ENCODE peak calls at places on chromosomes 2 and 18, in four cellular contexts. One of them, this sample, is unnamed.

GRCh38 chr2:86417961-86418360 is 23.2 kb upstream of the KDM3A start:
- DNase-seq in H1: no peak
- DNase-seq in mesendoderm: no peak
- DNase-seq in IMR-90: peak; percentile 41
- DNase-seq in this sample: no peak

GRCh38 chr2:99066602-99067001 is 74.9 kb upstream of the C2orf15 start:
- DNase-seq in H1: no peak
- DNase-seq in mesendoderm: peak; percentile 50
- DNase-seq in IMR-90: peak; percentile 61
- DNase-seq in this sample: no peak

GRCh38 chr2:36452279-36452678 is 96.7 kb downstream of the CRIM1 start:
- DNase-seq in H1: no peak
- DNase-seq in mesendoderm: no peak
- DNase-seq in IMR-90: peak; percentile 80
- DNase-seq in this sample: no peak

GRCh38 chr18:42936289-42936688 is 179.2 kb downstream of the RIT2 start:
- DNase-seq in H1: no peak
- DNase-seq in mesendoderm: no peak
- DNase-seq in IMR-90: no peak
- DNase-seq in this sample: no peak

GRCh38 chr18:9721893-9722515 is 13.9 kb downstream of the RAB31 start:
- DNase-seq in H1: no peak
- DNase-seq in mesendoderm: no peak
- DNase-seq in IMR-90: no peak
- DNase-seq in this sample: no peak

GRCh38 chr2:35410431-35411061 is 945.0 kb upstream of the CRIM1 start:
- DNase-seq in H1: peak; percentile 73
- DNase-seq in mesendoderm: peak; percentile 70
- DNase-seq in IMR-90: peak; percentile 29
- DNase-seq in this sample: peak; percentile 51

GRCh38 chr18:8979258-8979988 is 123.1 kb upstream of the NDUFV2 start:
- DNase-seq in H1: no peak
- DNase-seq in mesendoderm: no peak
- DNase-seq in IMR-90: no peak
- DNase-seq in this sample: no peak

GRCh38 chr2:50746526-50746925 is 285.4 kb downstream of the NRXN1 start:
- DNase-seq in H1: peak; percentile 64
- DNase-seq in mesendoderm: peak; percentile 65
- DNase-seq in IMR-90: peak; percentile 27
- DNase-seq in this sample: peak; percentile 44

GRCh38 chr2:130382313-130382917 is 26.6 kb downstream of the PTPN18 start:
- DNase-seq in H1: no peak
- DNase-seq in mesendoderm: no peak
- DNase-seq in IMR-90: no peak
- DNase-seq in this sample: no peak

GRCh38 chr2:223203971-223204370 is 152.0 kb downstream of the KCNE4 start:
- DNase-seq in H1: no peak
- DNase-seq in mesendoderm: no peak
- DNase-seq in IMR-90: peak; percentile 18
- DNase-seq in this sample: no peak

GRCh38 chr18:3607309-3608098 is 157.5 kb downstream of the TGIF1 start:
- DNase-seq in H1: no peak
- DNase-seq in mesendoderm: no peak
- DNase-seq in IMR-90: no peak
- DNase-seq in this sample: no peak

GRCh38 chr18:79166702-79167101 is 97.5 kb downstream of the ATP9B start:
- DNase-seq in H1: no peak
- DNase-seq in mesendoderm: no peak
- DNase-seq in IMR-90: no peak
- DNase-seq in this sample: no peak

GRCh38 chr18:49487711-49488310 is 777 bp upstream of the C18orf32 start:
- DNase-seq in H1: no peak
- DNase-seq in mesendoderm: no peak
- DNase-seq in IMR-90: no peak
- DNase-seq in this sample: peak; percentile 35

GRCh38 chr18:57959278-57959677 is 84.7 kb upstream of the NEDD4L start:
- DNase-seq in H1: no peak
- DNase-seq in mesendoderm: peak; percentile 65
- DNase-seq in IMR-90: peak; percentile 62
- DNase-seq in this sample: peak; percentile 46

GRCh38 chr2:127678531-127678930 is 3.2 kb upstream of the LIMS2 start:
- DNase-seq in H1: no peak
- DNase-seq in mesendoderm: no peak
- DNase-seq in IMR-90: no peak
- DNase-seq in this sample: no peak

GRCh38 chr2:178700922-178701342 is 106.3 kb downstream of the TTN start:
- DNase-seq in H1: no peak
- DNase-seq in mesendoderm: peak; percentile 29
- DNase-seq in IMR-90: peak; percentile 35
- DNase-seq in this sample: no peak

GRCh38 chr18:10559566-10560456 is 34.0 kb downstream of the NAPG start:
- DNase-seq in H1: no peak
- DNase-seq in mesendoderm: peak; percentile 24
- DNase-seq in IMR-90: peak; percentile 28
- DNase-seq in this sample: peak; percentile 40

GRCh38 chr2:48767330-48767729 is 11.8 kb upstream of the LHCGR start:
- DNase-seq in H1: no peak
- DNase-seq in mesendoderm: peak; percentile 50
- DNase-seq in IMR-90: no peak
- DNase-seq in this sample: peak; percentile 62

GRCh38 chr2:16774091-16774490 is 108.5 kb upstream of the CYRIA start:
- DNase-seq in H1: no peak
- DNase-seq in mesendoderm: peak; percentile 71
- DNase-seq in IMR-90: no peak
- DNase-seq in this sample: no peak

GRCh38 chr2:219968685-219969345 is 341.4 kb downstream of the SLC4A3 start:
- DNase-seq in H1: no peak
- DNase-seq in mesendoderm: no peak
- DNase-seq in IMR-90: peak; percentile 9
- DNase-seq in this sample: no peak

GRCh38 chr18:58263733-58264469 is 219.9 kb downstream of the NEDD4L start:
- DNase-seq in H1: no peak
- DNase-seq in mesendoderm: no peak
- DNase-seq in IMR-90: peak; percentile 21
- DNase-seq in this sample: no peak

GRCh38 chr2:219274392-219274921 is 4.7 kb upstream of the DNAJB2 start:
- DNase-seq in H1: no peak
- DNase-seq in mesendoderm: peak; percentile 98
- DNase-seq in IMR-90: peak; percentile 81
- DNase-seq in this sample: peak; percentile 70

GRCh38 chr18:56702946-56703345 is 51.8 kb downstream of the WDR7 start:
- DNase-seq in H1: no peak
- DNase-seq in mesendoderm: peak; percentile 36
- DNase-seq in IMR-90: peak; percentile 50
- DNase-seq in this sample: no peak

GRCh38 chr18:44423826-44424225 is 256.9 kb upstream of the SETBP1 start:
- DNase-seq in H1: no peak
- DNase-seq in mesendoderm: no peak
- DNase-seq in IMR-90: no peak
- DNase-seq in this sample: peak; percentile 27

GRCh38 chr2:28896906-28897305 is 2.4 kb downstream of the WDR43 start:
- DNase-seq in H1: no peak
- DNase-seq in mesendoderm: peak; percentile 46
- DNase-seq in IMR-90: peak; percentile 71
- DNase-seq in this sample: no peak

GRCh38 chr18:49668583-49669290 is 106.9 kb downstream of the LIPG start:
- DNase-seq in H1: no peak
- DNase-seq in mesendoderm: peak; percentile 57
- DNase-seq in IMR-90: no peak
- DNase-seq in this sample: no peak

GRCh38 chr2:70247364-70248144 is 874 bp downstream of the TIA1 start:
- DNase-seq in H1: no peak
- DNase-seq in mesendoderm: no peak
- DNase-seq in IMR-90: peak; percentile 19
- DNase-seq in this sample: no peak

GRCh38 chr2:234001380-234001993 is 49.0 kb upstream of the SPP2 start:
- DNase-seq in H1: peak; percentile 22
- DNase-seq in mesendoderm: no peak
- DNase-seq in IMR-90: no peak
- DNase-seq in this sample: no peak

GRCh38 chr2:119407430-119408220 is 24.0 kb upstream of the TMEM37 start:
- DNase-seq in H1: peak; percentile 69
- DNase-seq in mesendoderm: peak; percentile 79
- DNase-seq in IMR-90: peak; percentile 58
- DNase-seq in this sample: peak; percentile 59

GRCh38 chr2:183089192-183089851 is 10.8 kb downstream of the DUSP19 start:
- DNase-seq in H1: no peak
- DNase-seq in mesendoderm: no peak
- DNase-seq in IMR-90: no peak
- DNase-seq in this sample: no peak

DNA sequence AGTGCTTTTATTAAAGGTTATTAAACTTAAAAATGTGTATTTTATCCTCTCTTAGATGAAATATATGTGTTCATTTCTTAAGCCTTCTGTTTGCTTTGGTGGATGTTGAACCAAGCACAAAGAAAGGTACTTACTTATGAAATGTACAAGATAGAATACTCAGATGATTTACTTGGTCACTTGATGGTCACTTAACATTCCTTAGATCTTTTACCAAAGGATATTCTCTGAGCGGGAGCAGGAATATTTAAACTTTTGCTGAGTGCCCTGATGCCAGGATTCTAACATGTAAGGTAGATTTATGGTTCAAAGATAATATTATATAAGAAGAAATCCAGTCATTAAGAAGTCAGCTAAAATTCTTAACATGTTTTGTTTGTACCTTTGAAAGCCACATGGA is 193.5 kb upstream of the ZEB2 start:
- DNase-seq in H1: no peak
- DNase-seq in mesendoderm: no peak
- DNase-seq in IMR-90: no peak
- DNase-seq in this sample: no peak
- H2BK5ac ChIP-seq in H1: no peak overlapping the region
- H2BK5ac ChIP-seq in mesendoderm: no peak overlapping the region
- H2BK5ac ChIP-seq in IMR-90: no peak overlapping the region
- H2BK5ac ChIP-seq in this sample: no peak overlapping the region

GRCh38 chr2:237604960-237605359 is 14.4 kb upstream of the RAB17 start:
- DNase-seq in H1: no peak
- DNase-seq in mesendoderm: peak; percentile 87
- DNase-seq in IMR-90: peak; percentile 26
- DNase-seq in this sample: no peak

GRCh38 chr2:237603049-237603717 is 12.6 kb upstream of the RAB17 start:
- DNase-seq in H1: no peak
- DNase-seq in mesendoderm: no peak
- DNase-seq in IMR-90: no peak
- DNase-seq in this sample: no peak

GRCh38 chr2:237602409-237602808 is 11.9 kb upstream of the RAB17 start:
- DNase-seq in H1: no peak
- DNase-seq in mesendoderm: peak; percentile 61
- DNase-seq in IMR-90: no peak
- DNase-seq in this sample: peak; percentile 30

GRCh38 chr2:237603718-237604362 is 13.3 kb upstream of the RAB17 start:
- DNase-seq in H1: no peak
- DNase-seq in mesendoderm: peak; percentile 93
- DNase-seq in IMR-90: peak; percentile 80
- DNase-seq in this sample: no peak

DNA sequence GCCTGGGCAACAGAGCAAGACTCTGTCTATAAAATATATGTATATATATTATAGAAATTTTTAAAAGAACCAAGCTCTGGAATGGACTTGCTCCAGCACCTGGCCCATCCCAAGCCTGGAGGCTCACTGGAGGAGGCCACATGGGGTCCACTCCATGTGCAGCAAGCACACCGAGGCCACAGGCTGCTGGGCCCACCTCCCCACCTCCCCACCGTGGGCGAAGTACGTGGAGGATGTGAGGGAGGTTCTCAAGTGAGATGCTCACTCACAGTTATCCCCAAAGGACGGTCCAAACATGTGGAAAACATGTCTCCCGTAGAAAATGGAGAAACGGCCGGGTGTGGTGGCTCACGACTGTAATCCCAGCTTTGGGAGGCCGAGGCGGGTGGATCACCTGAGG is 13.9 kb upstream of the RAB17 start:
- DNase-seq in H1: no peak
- DNase-seq in mesendoderm: no peak
- DNase-seq in IMR-90: no peak
- DNase-seq in this sample: no peak
- H4K8ac ChIP-seq in H1: no peak overlapping the region
- H4K8ac ChIP-seq in mesendoderm: no peak overlapping the region
- H4K8ac ChIP-seq in IMR-90: no peak overlapping the region
- H4K8ac ChIP-seq in this sample: no peak overlapping the region

GRCh38 chr2:18077724-18078123 is 199.3 kb downstream of the KCNS3 start:
- DNase-seq in H1: no peak
- DNase-seq in mesendoderm: no peak
- DNase-seq in IMR-90: peak; percentile 69
- DNase-seq in this sample: no peak
- H3K56ac ChIP-seq in H1: no peak overlapping the region
- H3K56ac ChIP-seq in mesendoderm: no peak overlapping the region
- H3K56ac ChIP-seq in IMR-90: no peak overlapping the region
- H3K56ac ChIP-seq in this sample: no peak overlapping the region

GRCh38 chr2:10398496-10398895 is 49.6 kb downstream of the ODC1 start:
- DNase-seq in H1: no peak
- DNase-seq in mesendoderm: no peak
- DNase-seq in IMR-90: no peak
- DNase-seq in this sample: no peak

GRCh38 chr2:10395893-10396292 is 52.2 kb downstream of the ODC1 start:
- DNase-seq in H1: no peak
- DNase-seq in mesendoderm: no peak
- DNase-seq in IMR-90: no peak
- DNase-seq in this sample: no peak

GRCh38 chr2:10396464-10396863 is 51.7 kb downstream of the ODC1 start:
- DNase-seq in H1: no peak
- DNase-seq in mesendoderm: no peak
- DNase-seq in IMR-90: no peak
- DNase-seq in this sample: no peak

GRCh38 chr2:10397878-10398277 is 50.2 kb downstream of the ODC1 start:
- DNase-seq in H1: no peak
- DNase-seq in mesendoderm: no peak
- DNase-seq in IMR-90: no peak
- DNase-seq in this sample: no peak

GRCh38 chr2:10397297-10397875 is 50.7 kb downstream of the ODC1 start:
- DNase-seq in H1: no peak
- DNase-seq in mesendoderm: no peak
- DNase-seq in IMR-90: no peak
- DNase-seq in this sample: no peak
- H2BK5ac ChIP-seq in H1: no peak overlapping the region
- H2BK5ac ChIP-seq in mesendoderm: no peak overlapping the region
- H2BK5ac ChIP-seq in IMR-90: no peak overlapping the region
- H2BK5ac ChIP-seq in this sample: no peak overlapping the region